ENCODE peak calls at places on chromosome 17, in eight cellular contexts. I, A, W, E, Q, C, R and H are unnamed samples.

GRCh38 chr17:31550389-31551056 is 159.0 kb downstream of the RAB11FIP4 start:
- DNase-seq in C (no peak), Q (no peak), E (no peak), I (no peak), R (no peak), A (no peak), W (peak), H (no peak)

GRCh38 chr17:57985675-57985974 is 2.4 kb downstream of the VEZF1 start:
- DNase-seq in I (no peak), C (no peak), Q (no peak), R (no peak), E (no peak), A (no peak), W (no peak), H (no peak)

GRCh38 chr17:80474231-80474932 is 2.0 kb downstream of the NPTX1 start:
- DNase-seq in C (no peak), I (no peak), E (peak), Q (no peak), R (no peak), A (no peak), W (peak), H (no peak)

GRCh38 chr17:35895602-35896001 is 15.4 kb upstream of the CCL5 start:
- DNase-seq in C (no peak), I (no peak), Q (no peak), A (peak), R (no peak), E (no peak), W (peak), H (no peak)

GRCh38 chr17:38720941-38721340 is 9.2 kb upstream of the CISD3 start:
- DNase-seq in R (no peak), Q (no peak), W (no peak), I (no peak), E (no peak), A (no peak), C (no peak), H (no peak)

GRCh38 chr17:19336938-19337711 is 25.4 kb downstream of the B9D1 start:
- DNase-seq in W (no peak), R (peak), C (no peak), A (peak), I (no peak), E (no peak), Q (peak), H (no peak)

GRCh38 chr17:9900019-9900594 is 5.0 kb downstream of the RCVRN start:
- DNase-seq in A (no peak), W (peak), C (no peak), R (no peak), I (no peak), E (no peak), Q (no peak), H (no peak)

GRCh38 chr17:64129515-64129764 is 504 bp downstream of the ERN1 start:
- DNase-seq in W (no peak), E (no peak), C (no peak), I (no peak), R (no peak), Q (no peak), A (no peak), H (no peak)

GRCh38 chr17:21127508-21128077 is 829 bp downstream of the DHRS7B start:
- DNase-seq in I (no peak), R (no peak), A (no peak), C (no peak), Q (no peak), W (peak), E (no peak), H (no peak)

GRCh38 chr17:57242148-57242547 is 14.2 kb upstream of the MSI2 start:
- DNase-seq in A (peak), R (no peak), W (peak), C (no peak), Q (no peak), E (no peak), I (no peak), H (no peak)

GRCh38 chr17:64679710-64680216 is 17.7 kb upstream of the SMURF2 start:
- DNase-seq in W (peak), I (no peak), Q (no peak), R (no peak), E (no peak), A (peak), C (no peak), H (no peak)

GRCh38 chr17:58630883-58631522 is 60.8 kb downstream of the TEX14 start:
- DNase-seq in A (peak), Q (peak), E (peak), C (no peak), I (no peak), R (no peak), W (no peak), H (peak)

GRCh38 chr17:64160378-64160777 is 30.4 kb upstream of the ERN1 start:
- DNase-seq in E (no peak), I (no peak), A (no peak), Q (no peak), W (no peak), C (no peak), R (no peak), H (no peak)

GRCh38 chr17:48722924-48723554 is at the start of gene PRAC2:
- DNase-seq in I (no peak), C (no peak), E (peak), W (no peak), Q (peak), R (no peak), A (no peak), H (no peak)

GRCh38 chr17:20926532-20926931 is 116.3 kb downstream of the USP22 start:
- DNase-seq in I (no peak), C (no peak), R (no peak), W (peak), E (no peak), A (peak), Q (no peak), H (no peak)

GRCh38 chr17:31052187-31052889 is 42.4 kb upstream of the NF1 start:
- DNase-seq in W (peak), E (peak), Q (peak), R (no peak), C (no peak), A (peak), I (no peak), H (no peak)

GRCh38 chr17:79832211-79833109 is 6.8 kb downstream of the CBX4 start:
- DNase-seq in Q (peak), A (no peak), I (no peak), W (peak), E (no peak), R (no peak), C (peak), H (no peak)

GRCh38 chr17:79778504-79779087 is 648 bp downstream of the CBX2 start:
- DNase-seq in Q (peak), E (no peak), R (no peak), I (no peak), A (no peak), C (peak), W (no peak), H (no peak)

GRCh38 chr17:69854381-69854780 is 220.6 kb upstream of the KCNJ16 start:
- DNase-seq in I (no peak), C (no peak), W (no peak), R (no peak), E (no peak), A (no peak), Q (no peak), H (no peak)

GRCh38 chr17:42612013-42612412 is 2.5 kb downstream of the TUBG1 start:
- DNase-seq in R (no peak), Q (no peak), E (no peak), W (no peak), A (no peak), C (no peak), I (no peak), H (no peak)

GRCh38 chr17:41103896-41104295 is 1.3 kb upstream of the KRTAP4-9 start:
- DNase-seq in I (no peak), Q (no peak), C (no peak), A (no peak), E (no peak), R (no peak), W (no peak), H (no peak)

GRCh38 chr17:58200024-58200633 is 7.6 kb downstream of the EPX start:
- DNase-seq in Q (peak), E (peak), A (peak), R (peak), W (peak), I (peak), C (no peak), H (peak)

GRCh38 chr17:17121162-17121561 is 78.9 kb downstream of the MPRIP start:
- DNase-seq in I (no peak), A (no peak), R (no peak), C (no peak), W (no peak), Q (no peak), E (no peak), H (no peak)

GRCh38 chr17:49508061-49508865 is 13.2 kb downstream of the NGFR start:
- DNase-seq in A (no peak), C (no peak), R (no peak), E (peak), I (no peak), Q (peak), W (peak), H (no peak)

GRCh38 chr17:3951420-3951819 is 12.8 kb downstream of the ATP2A3 start:
- DNase-seq in E (no peak), Q (no peak), R (no peak), I (no peak), C (no peak), A (no peak), W (no peak), H (no peak)

GRCh38 chr17:58632324-58633314 is 59.2 kb downstream of the TEX14 start:
- DNase-seq in R (no peak), W (no peak), E (no peak), Q (no peak), I (no peak), A (no peak), C (no peak), H (no peak)

GRCh38 chr17:19958023-19958422 is 19.6 kb downstream of the AKAP10 start:
- DNase-seq in A (peak), I (no peak), E (no peak), R (no peak), C (no peak), W (peak), Q (peak), H (no peak)

GRCh38 chr17:33457477-33457876 is 164.4 kb upstream of the ASIC2 start:
- DNase-seq in W (no peak), E (no peak), R (no peak), A (no peak), Q (peak), C (no peak), I (no peak), H (no peak)

GRCh38 chr17:79230576-79230975 is 156.0 kb downstream of the ENGASE start:
- DNase-seq in E (no peak), Q (no peak), C (no peak), R (no peak), A (no peak), W (no peak), I (no peak), H (no peak)

GRCh38 chr17:60330731-60331130 is 61.2 kb downstream of the USP32 start:
- DNase-seq in Q (no peak), I (no peak), R (no peak), E (no peak), C (no peak), A (no peak), W (peak), H (no peak)

GRCh38 chr17:43550754-43551153 is 4.6 kb upstream of the ETV4 start:
- DNase-seq in E (no peak), A (no peak), C (no peak), I (no peak), Q (no peak), R (no peak), W (no peak), H (no peak)

GRCh38 chr17:63987616-63988478 is 10.3 kb upstream of the PRR29 start:
- DNase-seq in W (no peak), A (no peak), C (peak), Q (no peak), I (no peak), E (no peak), R (no peak), H (no peak)

GRCh38 chr17:51853857-51854256 is 304.7 kb downstream of the CA10 start:
- DNase-seq in I (no peak), C (no peak), A (no peak), E (no peak), R (no peak), Q (no peak), W (no peak), H (no peak)

GRCh38 chr17:28878981-28879380 is 18.6 kb downstream of the FLOT2 start:
- DNase-seq in R (no peak), A (peak), W (peak), I (no peak), Q (peak), C (peak), E (no peak), H (no peak)

GRCh38 chr17:28874750-28875149 is 19.9 kb downstream of the ERAL1 start:
- DNase-seq in I (no peak), E (no peak), R (no peak), W (no peak), C (no peak), Q (no peak), A (no peak), H (no peak)

GRCh38 chr17:28878158-28878910 is 19.2 kb downstream of the FLOT2 start:
- DNase-seq in I (no peak), W (no peak), Q (no peak), E (no peak), C (no peak), A (no peak), R (no peak), H (no peak)

GRCh38 chr17:28879886-28880571 is 17.5 kb downstream of the FLOT2 start:
- DNase-seq in I (no peak), Q (no peak), R (no peak), A (no peak), W (no peak), C (peak), E (no peak), H (no peak)

DNA sequence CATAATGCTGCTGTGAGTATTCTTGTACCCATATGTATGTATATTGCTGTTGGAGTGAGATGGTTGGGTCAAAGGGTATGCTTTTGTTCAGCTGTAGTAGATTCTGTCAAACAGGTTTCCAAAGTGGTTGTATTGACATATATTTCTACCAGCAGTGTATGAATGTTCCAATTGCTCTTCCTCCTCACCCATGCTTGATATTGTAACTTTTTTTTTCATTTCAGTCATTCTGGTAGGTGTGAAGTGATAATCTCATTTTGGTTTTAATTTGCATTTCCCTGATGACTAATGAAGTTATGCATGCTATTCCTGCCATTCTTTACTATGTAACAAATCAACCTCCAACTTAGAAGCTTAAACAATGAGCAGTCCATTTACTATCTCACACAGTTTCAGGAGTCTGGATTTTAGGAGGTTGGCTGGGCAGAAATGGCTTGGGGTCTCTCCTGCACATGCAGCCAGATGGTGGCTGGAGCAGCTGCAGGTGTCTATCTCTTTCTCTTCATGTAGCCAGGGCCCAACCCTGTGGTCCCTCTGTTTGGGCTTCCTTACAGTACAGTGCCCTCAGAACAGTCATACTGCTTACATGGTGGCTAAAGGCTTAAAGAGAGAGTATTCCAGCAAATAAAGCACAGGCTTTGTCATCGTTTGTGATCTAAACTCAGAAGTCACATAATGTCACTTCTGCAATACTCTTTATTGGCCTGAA is 21.2 kb downstream of the ERAL1 start:
- DNase-seq in Q (no peak), E (no peak), I (no peak), C (peak), R (no peak), A (no peak), W (no peak), H (no peak)
- H3K27ac ChIP-seq in Q (no peak), E (no peak), I (no peak), C (no peak), R (no peak), A (no peak), W (no peak), H (no peak)

GRCh38 chr17:73262676-73263642 is 1.3 kb upstream of the CPSF4L start:
- DNase-seq in R (peak), C (no peak), I (no peak), E (peak), W (peak), Q (no peak), A (no peak), H (no peak)
- H3K27ac ChIP-seq in R (peak), C (peak), I (no peak), E (peak), W (no peak), Q (no peak), A (no peak), H (no peak)

GRCh38 chr17:82024859-82025258 is 1.8 kb downstream of the LRRC45 start:
- DNase-seq in I (no peak), Q (no peak), W (no peak), R (no peak), E (no peak), C (no peak), A (no peak), H (no peak)
- H3K27ac ChIP-seq in I (no peak), Q (no peak), W (no peak), R (no peak), E (no peak), C (no peak), A (no peak), H (no peak)

GRCh38 chr17:75135452-75135851 is 3.9 kb upstream of the NT5C start:
- DNase-seq in E (no peak), Q (no peak), I (no peak), A (no peak), R (no peak), C (no peak), W (no peak), H (no peak)
- H3K27ac ChIP-seq in E (peak), Q (no peak), I (no peak), A (no peak), R (no peak), C (no peak), W (peak), H (no peak)

GRCh38 chr17:12909511-12909910 is 108.3 kb downstream of the ELAC2 start:
- DNase-seq in E (no peak), W (no peak), I (no peak), Q (no peak), A (no peak), R (no peak), C (no peak), H (no peak)
- H3K27ac ChIP-seq in E (no peak), W (no peak), I (no peak), Q (no peak), A (no peak), R (no peak), C (no peak), H (no peak)

GRCh38 chr17:2059125-2059836 is 4.4 kb downstream of the HIC1 start:
- DNase-seq in W (no peak), R (no peak), Q (peak), C (no peak), I (no peak), E (no peak), A (no peak), H (no peak)
- H3K27ac ChIP-seq in W (no peak), R (no peak), Q (no peak), C (no peak), I (no peak), E (peak), A (peak), H (no peak)

GRCh38 chr17:18233803-18234518 is 8.5 kb downstream of the LLGL1 start:
- DNase-seq in Q (no peak), W (no peak), A (no peak), R (no peak), C (peak), E (no peak), I (no peak), H (no peak)

GRCh38 chr17:18236494-18236893 is 11.1 kb downstream of the LLGL1 start:
- DNase-seq in I (no peak), R (no peak), A (no peak), Q (no peak), C (no peak), E (no peak), W (no peak), H (no peak)

GRCh38 chr17:18237461-18237860 is 12.0 kb downstream of the LLGL1 start:
- DNase-seq in R (no peak), C (peak), A (no peak), W (no peak), Q (no peak), I (no peak), E (no peak), H (no peak)

GRCh38 chr17:18235743-18236256 is 10.4 kb downstream of the LLGL1 start:
- DNase-seq in A (peak), C (no peak), I (no peak), Q (no peak), E (no peak), R (no peak), W (peak), H (no peak)

DNA sequence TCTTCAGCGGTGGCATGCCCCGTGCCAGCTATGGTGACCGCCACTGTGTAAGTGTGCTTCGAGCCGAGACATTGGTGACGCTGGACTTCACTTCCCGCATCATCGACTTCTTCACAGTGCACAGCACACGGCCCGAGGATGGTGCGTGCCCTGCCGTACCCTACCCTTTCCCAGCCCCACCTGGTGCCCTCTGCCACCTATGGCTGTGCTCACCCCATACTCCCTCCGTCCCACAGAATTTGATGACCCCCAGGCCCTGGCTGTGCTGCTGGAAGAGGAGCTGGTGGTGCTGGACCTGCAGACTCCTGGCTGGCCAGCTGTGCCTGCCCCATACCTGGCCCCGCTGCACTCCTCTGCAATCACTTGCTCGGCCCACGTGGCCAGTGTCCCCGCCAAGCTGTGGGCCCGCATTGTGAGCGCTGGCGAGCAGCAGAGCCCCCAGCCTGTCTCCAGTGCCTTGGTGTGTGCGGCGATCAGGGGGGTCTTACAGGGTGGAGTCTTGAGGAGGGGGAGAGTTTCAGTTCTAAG is 9.5 kb downstream of the LLGL1 start:
- DNase-seq in W (no peak), C (peak), Q (no peak), R (no peak), A (no peak), E (no peak), I (no peak), H (no peak)
- H3K27ac ChIP-seq in W (no peak), C (no peak), Q (no peak), R (no peak), A (no peak), E (no peak), I (no peak), H (no peak)

DNA sequence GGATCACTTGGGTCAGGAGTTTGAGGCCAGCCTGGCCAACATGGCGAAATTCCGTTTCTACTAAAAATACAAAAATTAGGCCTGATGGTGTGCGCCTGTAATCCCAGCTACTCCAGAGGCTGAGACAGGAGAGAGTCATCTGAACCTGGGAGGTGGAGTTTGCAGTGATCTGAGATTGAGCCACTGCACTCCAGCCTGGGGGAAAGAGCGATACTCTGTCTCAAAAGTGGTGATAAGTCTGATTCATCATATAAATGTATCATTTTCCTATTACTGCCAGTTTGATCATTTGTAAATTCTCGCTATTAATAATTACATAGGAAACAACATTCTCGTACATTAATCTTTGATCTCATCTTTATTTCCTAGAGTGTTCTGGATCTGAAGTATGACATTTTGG is 9.6 kb downstream of the RABEP1 start:
- DNase-seq in C (no peak), I (no peak), R (no peak), E (no peak), A (no peak), W (no peak), Q (no peak), H (no peak)
- H3K27ac ChIP-seq in C (no peak), I (no peak), R (no peak), E (no peak), A (no peak), W (no peak), Q (no peak), H (no peak)

GRCh38 chr17:7558544-7559306 is at the start of gene TNFSF13:
- DNase-seq in I (no peak), Q (no peak), A (no peak), C (no peak), W (no peak), R (no peak), E (peak), H (no peak)
- H3K27ac ChIP-seq in I (no peak), Q (no peak), A (no peak), C (peak), W (peak), R (peak), E (peak), H (no peak)